ENCODE peak calls at places on chromosomes 11 and 22, in seven cellular contexts. H is MM.1S, P is SJSA1, K is right cardiac atrium, M is thoracic aorta, B is mammary epithelial cell, C is endothelial cell of umbilical vein. A is an unnamed sample. For H3K4me1, the result is how much of the 10 kb centered on the place peaks cover.

GRCh38 chr11:75733346-75734107 is 15.9 kb downstream of the MOGAT2 start:
- DNase-seq in B (peak), P (no peak), K (peak), M (no peak), C (no peak), H (no peak), A (peak)

GRCh38 chr11:93494341-93494740 is 48.9 kb downstream of the SMCO4 start:
- DNase-seq in H (no peak), K (no peak), M (no peak), C (no peak), B (no peak), P (no peak), A (no peak)

GRCh38 chr22:47328550-47329243 is 566.2 kb downstream of the TBC1D22A start:
- DNase-seq in B (peak), M (no peak), C (peak), P (peak), K (peak), H (no peak), A (no peak)

GRCh38 chr11:111983187-111983986 is 41.8 kb upstream of the DLAT start:
- DNase-seq in H (no peak), M (no peak), B (no peak), P (peak), C (peak), K (peak), A (peak)

GRCh38 chr11:6505577-6506240 is 8.6 kb downstream of the DNHD1 start:
- DNase-seq in H (peak), P (no peak), B (peak), M (no peak), C (peak), K (no peak), A (no peak)

GRCh38 chr22:33162196-33162595 is 104.0 kb upstream of the SYN3 start:
- DNase-seq in P (no peak), K (no peak), M (no peak), H (no peak), C (no peak), B (no peak), A (no peak)

GRCh38 chr22:30777589-30777988 is 82.9 kb downstream of the OSBP2 start:
- DNase-seq in K (no peak), M (no peak), H (no peak), P (no peak), C (no peak), B (no peak), A (no peak)

GRCh38 chr11:122902951-122903350 is 20.4 kb downstream of the JHY start:
- DNase-seq in P (no peak), C (no peak), H (no peak), K (no peak), M (no peak), B (no peak), A (no peak)

GRCh38 chr11:31487848-31488247 is 21.6 kb downstream of the IMMP1L start:
- DNase-seq in K (no peak), P (no peak), M (no peak), H (peak), B (peak), C (peak), A (no peak)

GRCh38 chr22:47593911-47594311 is 831.5 kb downstream of the TBC1D22A start:
- DNase-seq in P (peak), K (no peak), M (no peak), B (no peak), H (no peak), C (no peak), A (no peak)

GRCh38 chr11:35362571-35362980 is 56.8 kb downstream of the SLC1A2 start:
- DNase-seq in C (no peak), B (no peak), H (no peak), K (no peak), M (no peak), P (no peak), A (no peak)

GRCh38 chr11:77152846-77153245 is 24.8 kb downstream of the MYO7A start:
- DNase-seq in H (no peak), B (no peak), M (no peak), P (no peak), K (no peak), C (no peak), A (no peak)

GRCh38 chr11:28114116-28114515 is 5.9 kb downstream of the METTL15 start:
- DNase-seq in H (no peak), B (no peak), K (no peak), P (no peak), M (no peak), C (no peak), A (no peak)

DNA sequence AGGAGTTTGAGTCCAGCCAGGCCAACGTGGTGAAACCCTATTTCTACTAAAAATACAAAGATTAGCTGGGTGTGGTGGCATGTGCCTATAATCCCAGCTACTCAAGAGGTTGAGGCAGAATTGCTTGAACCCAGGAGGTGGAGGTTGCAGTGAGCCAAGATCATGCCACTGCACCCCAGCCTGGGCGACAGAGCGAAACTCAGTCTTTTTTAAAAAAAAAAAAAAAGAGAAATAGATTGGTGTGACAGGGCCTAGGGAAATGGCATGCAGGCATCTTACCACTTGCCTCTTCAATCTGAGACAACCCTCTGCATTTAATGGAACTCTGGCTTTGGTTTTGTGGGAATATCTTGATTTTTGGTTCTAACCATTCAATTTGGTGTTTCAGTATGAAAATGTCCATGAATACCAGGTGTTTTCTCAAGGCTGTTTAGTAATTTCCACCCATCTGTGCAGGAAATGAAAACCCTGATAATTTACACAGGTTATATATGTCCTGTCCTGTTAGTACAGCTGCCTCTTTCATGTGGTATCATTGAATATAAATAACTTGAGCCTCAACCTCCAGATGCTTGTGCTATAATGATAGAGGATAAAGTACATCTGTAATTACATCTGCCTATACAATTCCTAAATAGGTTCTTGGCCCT is 8.4 kb downstream of the XBP1 start:
- DNase-seq in K (no peak), P (no peak), C (peak), M (no peak), B (no peak), H (peak), A (no peak)
- H3K4me1 ChIP-seq in K (under half), P (under half), C (under half), M (under half), B (under half), H (half or more), A (under half)

GRCh38 chr11:44566559-44566949 is 1.1 kb downstream of the CD82 start:
- DNase-seq in K (no peak), H (no peak), P (no peak), M (no peak), C (no peak), B (no peak), A (no peak)
- H3K4me1 ChIP-seq in K (under half), H (half or more), P (half or more), M (half or more), C (under half), B (half or more), A (half or more)

DNA sequence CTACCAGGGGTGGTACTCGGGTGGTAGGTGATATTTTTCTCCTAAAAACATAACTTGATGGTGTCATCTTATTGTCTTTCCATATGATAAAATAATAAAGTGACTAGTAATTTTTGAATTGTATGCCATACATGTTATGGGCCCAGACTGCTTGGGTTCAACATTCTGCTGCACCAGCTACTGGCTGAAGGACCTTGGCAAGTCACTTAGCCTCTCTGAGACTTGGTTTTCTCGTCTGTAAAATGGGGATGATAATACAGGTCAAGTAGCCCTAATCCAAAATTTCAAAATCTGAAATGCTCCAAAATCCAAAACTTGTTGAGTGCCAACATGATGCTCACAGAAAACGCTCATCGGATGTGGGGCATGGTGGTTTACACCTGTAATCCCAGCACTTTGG is 35.6 kb upstream of the TFIP11 start:
- DNase-seq in C (no peak), H (no peak), K (no peak), M (no peak), B (no peak), P (no peak), A (no peak)
- H3K4me1 ChIP-seq in C (under half), H (under half), K (under half), M (under half), B (under half), P (under half), A (under half)

GRCh38 chr11:113563766-113564165 is 88.6 kb upstream of the DRD2 start:
- DNase-seq in K (no peak), C (no peak), B (peak), M (no peak), H (no peak), P (no peak), A (no peak)

GRCh38 chr11:113567867-113568266 is 92.7 kb upstream of the DRD2 start:
- DNase-seq in K (no peak), M (no peak), C (no peak), B (no peak), H (no peak), P (no peak), A (no peak)

GRCh38 chr11:113567097-113567496 is 91.9 kb upstream of the DRD2 start:
- DNase-seq in P (no peak), M (no peak), B (no peak), K (no peak), C (no peak), H (no peak), A (no peak)

GRCh38 chr11:113562576-113562975 is 87.4 kb upstream of the DRD2 start:
- DNase-seq in K (no peak), M (no peak), B (no peak), C (no peak), H (no peak), P (no peak), A (no peak)

GRCh38 chr11:113562981-113563461 is 87.8 kb upstream of the DRD2 start:
- DNase-seq in C (no peak), M (no peak), H (no peak), K (no peak), B (no peak), P (no peak), A (no peak)
- H3K4me1 ChIP-seq in C (under half), M (under half), H (under half), K (under half), B (under half), P (under half), A (under half)

GRCh38 chr11:119830400-119830799 is 101.4 kb upstream of the NECTIN1 start:
- DNase-seq in H (no peak), P (no peak), B (no peak), K (no peak), C (no peak), M (no peak), A (no peak)

GRCh38 chr11:119831011-119831410 is 102.0 kb upstream of the NECTIN1 start:
- DNase-seq in C (no peak), K (no peak), M (no peak), H (no peak), B (no peak), P (no peak), A (no peak)

GRCh38 chr11:119832132-119832531 is 103.1 kb upstream of the NECTIN1 start:
- DNase-seq in B (no peak), H (no peak), M (no peak), P (no peak), C (no peak), K (no peak), A (no peak)

GRCh38 chr11:119829407-119829806 is 100.4 kb upstream of the NECTIN1 start:
- DNase-seq in H (no peak), K (no peak), P (no peak), C (no peak), B (no peak), M (no peak), A (no peak)

GRCh38 chr11:119832536-119832935 is 103.5 kb upstream of the NECTIN1 start:
- DNase-seq in C (no peak), P (no peak), B (no peak), K (peak), M (no peak), H (no peak), A (peak)
- H3K4me1 ChIP-seq in C (under half), P (under half), B (under half), K (under half), M (under half), H (under half), A (under half)

GRCh38 chr22:42884616-42885375 is 27.7 kb upstream of the ARFGAP3 start:
- DNase-seq in M (no peak), B (no peak), H (no peak), P (no peak), C (no peak), K (no peak), A (no peak)

GRCh38 chr22:42883970-42884369 is 26.9 kb upstream of the ARFGAP3 start:
- DNase-seq in C (no peak), K (no peak), M (no peak), P (no peak), B (no peak), H (no peak), A (no peak)

GRCh38 chr22:42887114-42887513 is 30.0 kb upstream of the ARFGAP3 start:
- DNase-seq in B (no peak), P (no peak), M (no peak), C (no peak), H (no peak), K (no peak), A (no peak)

GRCh38 chr22:42883121-42883520 is 26.0 kb upstream of the ARFGAP3 start:
- DNase-seq in P (no peak), H (no peak), B (no peak), K (no peak), M (no peak), C (no peak), A (no peak)

GRCh38 chr22:42885446-42885845 is 28.4 kb upstream of the ARFGAP3 start:
- DNase-seq in M (no peak), B (no peak), H (no peak), C (no peak), K (peak), P (no peak), A (no peak)
- H3K4me1 ChIP-seq in M (under half), B (under half), H (under half), C (under half), K (under half), P (under half), A (under half)

GRCh38 chr22:39132871-39133524 is 19.5 kb downstream of the CBX7 start:
- DNase-seq in M (no peak), K (no peak), H (no peak), B (no peak), P (no peak), C (no peak), A (no peak)
- H3K4me1 ChIP-seq in M (under half), K (under half), H (under half), B (under half), P (under half), C (under half), A (under half)

DNA sequence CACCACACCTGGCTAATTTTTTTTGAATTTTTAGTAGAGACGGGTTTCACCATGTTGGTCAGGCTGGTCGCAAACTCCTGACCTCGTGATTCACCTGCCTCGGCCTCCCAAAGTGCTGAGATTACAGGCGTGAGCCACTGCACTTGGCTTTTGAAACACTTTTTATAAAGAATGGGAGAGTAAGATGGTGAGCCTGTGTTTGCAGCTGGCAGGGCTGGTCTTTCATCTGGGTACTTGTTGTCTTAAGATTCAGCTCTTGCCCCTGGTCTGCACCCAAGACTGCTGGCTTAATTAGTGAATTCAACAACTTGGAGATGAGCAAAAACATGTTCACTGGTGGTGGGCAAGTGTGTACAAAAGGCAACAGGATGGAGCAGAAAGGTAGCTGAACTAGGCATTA is 4.0 kb downstream of the TSPAN18 start:
- DNase-seq in H (no peak), C (no peak), P (no peak), K (no peak), M (no peak), B (no peak), A (no peak)
- H3K4me1 ChIP-seq in H (under half), C (under half), P (under half), K (under half), M (under half), B (under half), A (under half)

GRCh38 chr11:2981130-2981529 is 11.0 kb downstream of the NAP1L4 start:
- DNase-seq in H (no peak), B (no peak), C (no peak), M (no peak), P (no peak), K (no peak), A (no peak)
- H3K4me1 ChIP-seq in H (under half), B (under half), C (under half), M (under half), P (under half), K (under half), A (under half)